ENCODE peak calls at places on chromosomes 13 and 19, in five cellular contexts. D is HCT116, B is pancreas, R is neural progenitor cell, X is GM23338. Z is an unnamed sample.

GRCh38 chr19:15488489-15489226 is 9.4 kb upstream of the PGLYRP2 start:
- DNase-seq in R (no peak), D (no peak), X (no peak), B (no peak), Z (no peak)

GRCh38 chr13:21638319-21639282 is 32.3 kb upstream of the FGF9 start:
- DNase-seq in D (no peak), B (no peak), X (peak), R (no peak), Z (no peak)

GRCh38 chr13:43965446-43965845 is 85.7 kb downstream of the LACC1 start:
- DNase-seq in X (no peak), R (no peak), D (no peak), B (no peak), Z (no peak)

GRCh38 chr13:39968646-39969475 is 313.4 kb downstream of the COG6 start:
- DNase-seq in B (no peak), X (no peak), R (no peak), D (no peak), Z (no peak)

GRCh38 chr13:95704510-95704909 is 27.6 kb downstream of the DNAJC3 start:
- DNase-seq in R (no peak), B (peak), X (peak), D (no peak), Z (no peak)

GRCh38 chr19:1478934-1479707 is at the start of gene C19orf25:
- DNase-seq in R (peak), B (peak), X (peak), D (peak), Z (peak)

GRCh38 chr19:48720251-48720612 is 707 bp upstream of the MAMSTR start:
- DNase-seq in X (no peak), B (no peak), R (no peak), D (no peak), Z (no peak)

GRCh38 chr13:33235564-33235963 is 50.0 kb downstream of the STARD13 start:
- DNase-seq in X (no peak), R (no peak), B (no peak), D (no peak), Z (no peak)

GRCh38 chr13:108113407-108113806 is 101.9 kb downstream of the LIG4 start:
- DNase-seq in X (no peak), B (no peak), D (no peak), R (no peak), Z (no peak)

GRCh38 chr19:31119951-31120690 is 229.1 kb downstream of the TSHZ3 start:
- DNase-seq in X (no peak), D (no peak), R (no peak), B (no peak), Z (no peak)

GRCh38 chr19:55116232-55117062 is 990 bp downstream of the PPP1R12C start:
- DNase-seq in X (peak), B (peak), R (peak), D (no peak), Z (no peak)

GRCh38 chr13:83009987-83010386 is 872.3 kb downstream of the SLITRK1 start:
- DNase-seq in B (no peak), D (no peak), X (no peak), R (no peak), Z (no peak)

GRCh38 chr19:480016-480855 is 16.1 kb upstream of the MADCAM1 start:
- DNase-seq in D (no peak), B (peak), X (peak), R (peak), Z (no peak)

GRCh38 chr13:99580500-99581268 is 79.4 kb downstream of the TM9SF2 start:
- DNase-seq in B (no peak), D (no peak), X (no peak), R (no peak), Z (no peak)

GRCh38 chr13:99582511-99582910 is 81.2 kb downstream of the TM9SF2 start:
- DNase-seq in X (no peak), B (no peak), R (no peak), D (no peak), Z (no peak)

GRCh38 chr13:99572921-99573320 is 71.6 kb downstream of the TM9SF2 start:
- DNase-seq in B (no peak), R (no peak), X (peak), D (no peak), Z (no peak)

GRCh38 chr13:99575376-99575775 is 74.1 kb downstream of the TM9SF2 start:
- DNase-seq in D (no peak), R (no peak), X (peak), B (no peak), Z (no peak)

GRCh38 chr13:99577934-99578917 is 77.0 kb downstream of the TM9SF2 start:
- DNase-seq in X (peak), D (no peak), B (no peak), R (no peak), Z (no peak)
- TF ChIP-seq CTCF in X (peak), D (peak), B (no peak), R (peak), Z (no peak)

DNA sequence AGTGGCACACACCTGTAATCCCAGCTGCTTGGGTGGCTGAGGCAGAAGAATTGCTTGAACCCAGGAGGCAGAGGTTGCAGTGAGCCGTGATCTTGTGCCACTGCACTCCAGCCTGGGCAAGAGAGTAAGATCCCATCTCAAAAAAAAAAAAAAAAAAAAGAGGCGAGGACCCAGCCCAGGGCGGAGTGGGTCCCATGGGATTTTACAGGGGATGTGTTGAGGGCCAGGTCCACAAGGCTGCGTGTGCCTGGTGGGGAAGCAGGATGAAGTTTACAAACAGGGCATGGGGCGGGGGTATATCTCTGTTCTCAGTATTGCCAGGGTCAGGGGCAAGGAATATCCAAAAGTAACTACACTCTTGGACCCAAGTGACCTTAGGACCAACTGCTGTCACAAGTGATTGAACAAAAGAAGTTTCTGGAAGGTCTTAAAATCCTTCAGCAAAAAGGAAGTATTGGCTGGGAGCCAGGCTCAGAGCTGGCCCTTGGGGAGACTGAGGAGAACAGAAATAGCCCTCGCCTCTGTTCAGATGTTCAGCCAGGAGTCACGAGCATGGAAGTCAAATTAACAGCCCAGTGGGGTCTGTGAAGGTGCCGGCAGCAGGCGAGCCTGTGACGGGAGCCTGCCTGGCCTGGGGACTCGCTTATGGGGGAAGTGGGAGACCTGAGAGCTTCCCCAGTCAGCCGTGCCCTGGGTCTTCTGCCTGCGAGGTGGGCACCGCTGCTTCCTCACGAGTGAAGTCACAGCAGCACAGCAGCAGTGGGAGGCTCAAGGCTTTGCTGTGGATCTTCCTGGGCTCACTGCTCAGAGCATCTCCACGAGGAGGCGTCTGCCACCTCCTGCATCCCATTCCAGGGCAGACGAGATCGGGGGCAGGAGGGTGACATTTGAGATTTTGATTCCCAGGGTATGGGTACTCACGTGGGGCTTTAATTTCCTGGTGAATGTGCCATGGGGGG is 6.4 kb downstream of the MYO9B start:
- DNase-seq in X (no peak), R (no peak), D (no peak), B (no peak), Z (no peak)
- H3K4me3 ChIP-seq in X (no peak), R (no peak), D (no peak), B (no peak), Z (no peak)

GRCh38 chr13:60990032-60990733 is 425.5 kb downstream of the PCDH20 start:
- DNase-seq in R (peak), D (no peak), B (no peak), X (peak), Z (no peak)
- TF ChIP-seq CTCF in R (peak), D (peak), B (no peak), X (peak), Z (peak)

GRCh38 chr19:58479736-58480480 is 3.8 kb downstream of the ZNF446 start:
- DNase-seq in D (no peak), B (no peak), R (no peak), X (no peak), Z (no peak)
- H3K4me3 ChIP-seq in D (no peak), B (no peak), R (no peak), X (no peak), Z (no peak)

GRCh38 chr13:23711355-23711754 is 141.1 kb downstream of the TNFRSF19 start:
- DNase-seq in D (no peak), X (no peak), B (no peak), R (no peak), Z (no peak)

GRCh38 chr13:23715092-23715761 is 145.0 kb downstream of the TNFRSF19 start:
- DNase-seq in R (no peak), D (no peak), B (no peak), X (peak), Z (no peak)

GRCh38 chr13:23718916-23719470 is 148.8 kb downstream of the TNFRSF19 start:
- DNase-seq in B (no peak), X (no peak), D (no peak), R (no peak), Z (no peak)

GRCh38 chr13:23714672-23715071 is 144.5 kb downstream of the TNFRSF19 start:
- DNase-seq in R (no peak), X (no peak), B (no peak), D (no peak), Z (no peak)

DNA sequence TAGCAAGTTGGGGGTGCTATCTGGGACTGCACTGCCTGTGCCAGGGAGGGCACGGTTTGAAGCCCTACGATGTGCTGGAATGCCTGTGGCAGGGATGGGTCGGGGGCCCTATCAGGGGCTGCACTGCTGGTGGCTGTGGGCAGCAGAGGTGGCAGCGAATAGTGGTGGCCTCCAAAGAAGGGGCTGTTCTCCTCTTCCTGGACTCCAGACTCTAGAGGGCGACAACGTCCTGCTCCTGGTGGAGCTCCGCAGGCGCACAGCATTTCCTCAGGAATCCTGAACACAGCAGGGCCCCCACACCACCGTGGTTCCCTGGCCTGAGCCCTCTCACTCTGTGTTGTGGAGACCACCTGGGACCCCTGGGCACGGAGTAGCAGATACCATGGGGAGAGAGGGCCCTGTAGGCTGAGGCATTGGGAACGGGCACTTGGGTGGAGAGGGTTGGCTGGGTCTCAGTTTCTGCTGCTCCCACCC is 145.6 kb downstream of the TNFRSF19 start:
- DNase-seq in D (peak), B (no peak), X (peak), R (no peak), Z (no peak)
- TF ChIP-seq CTCF in D (peak), B (no peak), X (peak), R (no peak), Z (peak)

GRCh38 chr13:113103646-113104045 is 1.9 kb upstream of the F7 start:
- DNase-seq in B (no peak), D (no peak), X (no peak), R (no peak), Z (no peak)

GRCh38 chr13:113102727-113103126 is 2.9 kb upstream of the F7 start:
- DNase-seq in D (no peak), X (no peak), R (no peak), B (no peak), Z (no peak)

GRCh38 chr13:113106666-113107065 is 1.1 kb downstream of the F7 start:
- DNase-seq in R (no peak), B (no peak), D (no peak), X (no peak), Z (no peak)

GRCh38 chr13:113106053-113106452 is 462 bp downstream of the F7 start:
- DNase-seq in X (no peak), B (no peak), R (no peak), D (no peak), Z (no peak)

GRCh38 chr13:113105032-113105993 is at the start of gene F7:
- DNase-seq in R (no peak), X (no peak), D (no peak), B (no peak), Z (no peak)
- H3K4me3 ChIP-seq in R (no peak), X (no peak), D (no peak), B (no peak), Z (no peak)

GRCh38 chr13:46010148-46010547 is 42.4 kb downstream of the ZC3H13 start:
- DNase-seq in D (no peak), X (peak), R (peak), B (no peak), Z (no peak)
- TF ChIP-seq CTCF in D (no peak), X (peak), R (peak), B (no peak), Z (no peak)

GRCh38 chr19:45103200-45103624 is 10.2 kb downstream of the PPP1R37 start:
- DNase-seq in R (no peak), X (no peak), B (no peak), D (no peak), Z (no peak)
- H3K4me3 ChIP-seq in R (peak), X (no peak), B (no peak), D (no peak), Z (no peak)

GRCh38 chr13:36282818-36283432 is 14.7 kb downstream of the CCDC169 start:
- DNase-seq in D (peak), B (no peak), X (peak), R (peak), Z (no peak)
- TF ChIP-seq CTCF in D (no peak), B (peak), X (peak), R (peak), Z (peak)

GRCh38 chr19:2558543-2558942 is 82.6 kb downstream of the GADD45B start:
- DNase-seq in R (no peak), X (no peak), D (no peak), B (no peak), Z (no peak)

GRCh38 chr19:2557093-2557440 is 81.1 kb downstream of the GADD45B start:
- DNase-seq in B (no peak), X (no peak), D (no peak), R (no peak), Z (no peak)

GRCh38 chr19:2560369-2560768 is 84.4 kb downstream of the GADD45B start:
- DNase-seq in B (no peak), R (no peak), D (no peak), X (no peak), Z (no peak)

GRCh38 chr19:2561895-2562294 is 86.0 kb downstream of the GADD45B start:
- DNase-seq in B (no peak), X (no peak), D (no peak), R (no peak), Z (no peak)

GRCh38 chr19:2561221-2561620 is 85.3 kb downstream of the GADD45B start:
- DNase-seq in R (no peak), B (no peak), D (no peak), X (no peak), Z (no peak)
- H3K4me3 ChIP-seq in R (no peak), B (no peak), D (no peak), X (no peak), Z (no peak)